ENCODE peak calls at places on chromosomes 16 and 17, in seven cellular contexts. I is psoas muscle, U is GM20000, K is Peyer's patch, N is anterior cingulate cortex, Q is mesendoderm, F is PC-9. J is an unnamed sample.

GRCh38 chr17:75845058-75845711 is 981 bp upstream of the UNC13D start:
- DNase-seq in I (peak; percentile 97), U (peak; percentile 90), K (peak; percentile 91), N (peak; percentile 43), Q (peak; percentile 96), F (peak; percentile 89), J (peak; percentile 96)

GRCh38 chr16:87278191-87279093 is 38.8 kb downstream of the C16orf95 start:
- DNase-seq in I (peak; percentile 83), U (peak; percentile 85), K (peak; percentile 83), N (peak; percentile 34), Q (peak; percentile 85), F (peak; percentile 50), J (peak; percentile 93)

GRCh38 chr16:9680021-9680655 is 502.1 kb downstream of the GRIN2A start:
- DNase-seq in I (no peak), U (no peak), K (no peak), N (no peak), Q (no peak), F (no peak), J (no peak)

GRCh38 chr17:1174490-1174889 is 5.3 kb downstream of the ABR start:
- DNase-seq in I (no peak), U (no peak), K (no peak), N (no peak), Q (no peak), F (no peak), J (no peak)

GRCh38 chr16:68995011-68995504 is 110.4 kb upstream of the HAS3 start:
- DNase-seq in I (no peak), U (no peak), K (no peak), N (no peak), Q (peak; percentile 88), F (peak; percentile 46), J (peak; percentile 81)

GRCh38 chr17:77208217-77208808 is 67.5 kb downstream of the SEC14L1 start:
- DNase-seq in I (no peak), U (no peak), K (no peak), N (no peak), Q (peak; percentile 84), F (no peak), J (peak; percentile 92)

GRCh38 chr17:46205975-46206374 is 12.7 kb upstream of the KANSL1 start:
- DNase-seq in I (no peak), U (no peak), K (no peak), N (no peak), Q (no peak), F (no peak), J (no peak)

GRCh38 chr16:86910146-86910805 is 331.9 kb downstream of the FOXL1 start:
- DNase-seq in I (no peak), U (no peak), K (peak; percentile 14), N (no peak), Q (no peak), F (no peak), J (no peak)

GRCh38 chr17:44786551-44787081 is 27.8 kb downstream of the ADAM11 start:
- DNase-seq in I (no peak), U (no peak), K (no peak), N (no peak), Q (no peak), F (no peak), J (peak; percentile 51)

GRCh38 chr17:61809816-61810392 is 53.4 kb downstream of the BRIP1 start:
- DNase-seq in I (no peak), U (no peak), K (no peak), N (no peak), Q (no peak), F (no peak), J (no peak)

GRCh38 chr17:81163703-81164413 is 1.4 kb upstream of the PVALEF start:
- DNase-seq in I (peak; percentile 42), U (no peak), K (no peak), N (no peak), Q (no peak), F (no peak), J (no peak)

GRCh38 chr16:27717726-27718125 is 167.8 kb downstream of the KATNIP start:
- DNase-seq in I (peak; percentile 3), U (no peak), K (peak; percentile 6), N (no peak), Q (no peak), F (no peak), J (no peak)

GRCh38 chr17:50396261-50397110 is 837 bp downstream of the LRRC59 start:
- DNase-seq in I (peak; percentile 62), U (no peak), K (peak; percentile 81), N (no peak), Q (peak; percentile 38), F (peak; percentile 65), J (no peak)

GRCh38 chr17:55263565-55264272 is 1.0 kb upstream of the HLF start:
- DNase-seq in I (no peak), U (no peak), K (peak; percentile 54), N (no peak), Q (no peak), F (no peak), J (no peak)

GRCh38 chr17:73021771-73022170 is 70.7 kb downstream of the SLC39A11 start:
- DNase-seq in I (no peak), U (no peak), K (no peak), N (no peak), Q (no peak), F (no peak), J (no peak)

GRCh38 chr16:56424404-56424765 is 960 bp downstream of the AMFR start:
- DNase-seq in I (no peak), U (no peak), K (no peak), N (no peak), Q (peak; percentile 61), F (no peak), J (no peak)

GRCh38 chr17:1605681-1606351 is 22.8 kb downstream of the SLC43A2 start:
- DNase-seq in I (no peak), U (no peak), K (no peak), N (no peak), Q (no peak), F (no peak), J (no peak)

GRCh38 chr17:55513885-55514590 is 2.8 kb upstream of the SMIM36 start:
- DNase-seq in I (no peak), U (peak; percentile 63), K (peak; percentile 65), N (no peak), Q (peak; percentile 75), F (peak; percentile 64), J (peak; percentile 85)

GRCh38 chr16:64589836-64590235 is 532.0 kb downstream of the CDH11 start:
- DNase-seq in I (no peak), U (no peak), K (no peak), N (no peak), Q (no peak), F (no peak), J (no peak)

GRCh38 chr17:69417545-69418483 is 3.3 kb downstream of the MAP2K6 start:
- DNase-seq in I (no peak), U (no peak), K (no peak), N (no peak), Q (no peak), F (no peak), J (no peak)

GRCh38 chr17:16926061-16926511 is 45.8 kb downstream of the TNFRSF13B start:
- DNase-seq in I (peak; percentile 43), U (no peak), K (peak; percentile 23), N (no peak), Q (no peak), F (no peak), J (no peak)

GRCh38 chr16:10961231-10961630 is 16.9 kb downstream of the CLEC16A start:
- DNase-seq in I (peak; percentile 80), U (no peak), K (no peak), N (no peak), Q (peak; percentile 38), F (no peak), J (peak; percentile 82)

GRCh38 chr17:2123467-2124251 is 68.8 kb downstream of the HIC1 start:
- DNase-seq in I (no peak), U (peak; percentile 54), K (no peak), N (no peak), Q (peak; percentile 15), F (no peak), J (no peak)

GRCh38 chr16:64983983-64984382 is 137.9 kb downstream of the CDH11 start:
- DNase-seq in I (no peak), U (no peak), K (no peak), N (peak; percentile 2), Q (peak; percentile 85), F (no peak), J (peak; percentile 83)

GRCh38 chr17:17152385-17152784 is 53.7 kb downstream of the PLD6 start:
- DNase-seq in I (peak; percentile 70), U (no peak), K (no peak), N (no peak), Q (no peak), F (no peak), J (no peak)

GRCh38 chr16:78874241-78874983 is 726.1 kb downstream of the MAF start:
- DNase-seq in I (no peak), U (no peak), K (no peak), N (no peak), Q (no peak), F (no peak), J (no peak)

GRCh38 chr17:80835816-80836657 is 155.6 kb upstream of the CHMP6 start:
- DNase-seq in I (peak; percentile 49), U (no peak), K (no peak), N (peak; percentile 58), Q (no peak), F (no peak), J (no peak)

GRCh38 chr16:57531635-57532220 is 4.6 kb downstream of the CCDC102A start:
- DNase-seq in I (no peak), U (no peak), K (no peak), N (no peak), Q (no peak), F (no peak), J (no peak)

GRCh38 chr17:81295678-81296381 is 723 bp upstream of the SLC38A10 start:
- DNase-seq in I (no peak), U (peak; percentile 75), K (peak; percentile 81), N (no peak), Q (peak; percentile 87), F (peak; percentile 83), J (peak; percentile 84)

GRCh38 chr17:44269118-44269794 is 1.3 kb upstream of the SLC4A1 start:
- DNase-seq in I (no peak), U (no peak), K (no peak), N (no peak), Q (no peak), F (no peak), J (no peak)

GRCh38 chr16:88923450-88923849 is 53.6 kb downstream of the CBFA2T3 start:
- DNase-seq in I (no peak), U (no peak), K (no peak), N (no peak), Q (no peak), F (no peak), J (no peak)

GRCh38 chr17:60554377-60554788 is 28.3 kb upstream of the APPBP2 start:
- DNase-seq in I (no peak), U (no peak), K (no peak), N (no peak), Q (no peak), F (peak; percentile 43), J (no peak)

GRCh38 chr16:69747115-69747514 is 7.6 kb downstream of the NOB1 start:
- DNase-seq in I (no peak), U (no peak), K (no peak), N (no peak), Q (peak; percentile 51), F (no peak), J (peak; percentile 60)

GRCh38 chr16:117381-118365 is 20.8 kb downstream of the NPRL3 start:
- DNase-seq in I (peak; percentile 69), U (peak; percentile 56), K (peak; percentile 80), N (no peak), Q (peak; percentile 74), F (peak; percentile 58), J (peak; percentile 75)

GRCh38 chr16:59385953-59386352 is 651.8 kb upstream of the GOT2 start:
- DNase-seq in I (peak; percentile 49), U (no peak), K (no peak), N (no peak), Q (peak; percentile 2), F (no peak), J (peak; percentile 65)

J was measured in islet precursor cell.